ENCODE peak calls at places on chromosomes 3 and 15, in five cellular contexts. T, Q, I, A and V are unnamed samples.

GRCh38 chr3:177608443-177608842 is 411.2 kb upstream of the TBL1XR1 start:
- DNase-seq in I (no peak), Q (no peak), T (no peak), A (no peak), V (no peak)

GRCh38 chr3:119357190-119357589 is 63.0 kb downstream of the ARHGAP31 start:
- DNase-seq in T (no peak), A (no peak), I (no peak), Q (no peak), V (no peak)

GRCh38 chr15:47754312-47754711 is 37.0 kb downstream of the SEMA6D start:
- DNase-seq in T (no peak), I (no peak), A (no peak), Q (no peak), V (no peak)

GRCh38 chr15:74994236-74994635 is 1.1 kb upstream of the SCAMP5 start:
- DNase-seq in I (no peak), A (no peak), Q (no peak), T (no peak), V (no peak)

GRCh38 chr15:57777034-57777433 is 70.5 kb downstream of the POLR2M start:
- DNase-seq in A (no peak), I (no peak), T (no peak), Q (no peak), V (no peak)

GRCh38 chr15:56038015-56038414 is 44.6 kb upstream of the NEDD4 start:
- DNase-seq in Q (peak; percentile 37), I (no peak), T (no peak), A (no peak), V (peak; percentile 75)

GRCh38 chr3:5016218-5017161 is 37.3 kb downstream of the BHLHE40 start:
- DNase-seq in T (peak; percentile 95), I (no peak), A (peak; percentile 60), Q (peak; percentile 42), V (peak; percentile 60)

GRCh38 chr3:148178508-148178907 is 519.2 kb upstream of the AGTR1 start:
- DNase-seq in T (no peak), I (no peak), A (no peak), Q (no peak), V (no peak)

GRCh38 chr15:100355342-100355741 is 13.6 kb upstream of the ADAMTS17 start:
- DNase-seq in A (no peak), T (no peak), I (no peak), Q (no peak), V (no peak)

GRCh38 chr15:23877502-23878412 is 190.7 kb upstream of the NDN start:
- DNase-seq in Q (peak; percentile 1), T (peak; percentile 79), A (no peak), I (no peak), V (peak; percentile 1)

GRCh38 chr3:53346514-53346913 is 829 bp downstream of the DCP1A start:
- DNase-seq in Q (no peak), A (no peak), T (peak; percentile 13), I (no peak), V (no peak)

GRCh38 chr3:182327196-182327681 is 466.1 kb upstream of the ATP11B start:
- DNase-seq in T (no peak), I (no peak), Q (peak; percentile 11), A (no peak), V (no peak)

GRCh38 chr3:151460240-151460639 is 621 bp downstream of the IGSF10 start:
- DNase-seq in I (no peak), A (no peak), Q (peak; percentile 17), T (no peak), V (peak; percentile 18)

GRCh38 chr3:110343376-110343775 is 728.2 kb upstream of the NECTIN3 start:
- DNase-seq in T (peak; percentile 55), Q (peak; percentile 66), I (no peak), A (no peak), V (peak; percentile 46)

GRCh38 chr3:46672349-46672695 is 21.2 kb downstream of the ALS2CL start:
- DNase-seq in I (no peak), Q (no peak), T (no peak), A (peak; percentile 7), V (no peak)
- TF ChIP-seq CTCF in I (no peak), Q (no peak), T (no peak), A (no peak), V (no peak)

DNA sequence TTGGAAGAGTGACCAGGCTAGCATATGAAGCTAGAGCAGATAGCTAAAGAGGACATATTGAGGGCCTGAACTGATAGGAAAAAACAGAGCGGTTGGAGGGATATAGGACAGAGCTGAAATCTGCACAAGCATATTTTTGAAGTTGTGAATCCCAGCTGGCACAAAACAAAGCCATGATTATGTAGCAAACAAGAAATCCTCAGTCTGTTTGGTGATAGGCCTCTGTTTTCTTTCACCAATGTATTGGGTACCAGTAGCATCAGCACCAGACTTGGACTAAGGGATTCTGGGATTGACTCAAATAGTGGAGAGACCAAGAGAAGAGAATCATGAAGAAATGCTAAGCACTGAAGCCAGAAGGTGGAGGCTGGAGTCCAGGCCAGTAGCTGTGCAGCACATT is 151.0 kb downstream of the FAM43A start:
- DNase-seq in A (no peak), I (no peak), T (no peak), Q (no peak), V (no peak)
- H3K4me3 ChIP-seq in A (no peak overlapping the region), I (no peak overlapping the region), T (no peak overlapping the region), Q (no peak overlapping the region), V (no peak overlapping the region)

GRCh38 chr3:128489860-128490649 is 2.9 kb downstream of the GATA2 start:
- DNase-seq in I (no peak), T (no peak), A (peak; percentile 17), Q (no peak), V (no peak)
- TF ChIP-seq CTCF in I (no peak), T (no peak), A (no peak), Q (peak; percentile 2), V (no peak)

GRCh38 chr3:16503191-16503776 is 10.2 kb downstream of the RFTN1 start:
- DNase-seq in I (no peak), A (no peak), T (no peak), Q (peak; percentile 61), V (peak; percentile 60)
- H3K4me3 ChIP-seq in I (no peak overlapping the region), A (no peak overlapping the region), T (no peak overlapping the region), Q (no peak overlapping the region), V (no peak overlapping the region)

DNA sequence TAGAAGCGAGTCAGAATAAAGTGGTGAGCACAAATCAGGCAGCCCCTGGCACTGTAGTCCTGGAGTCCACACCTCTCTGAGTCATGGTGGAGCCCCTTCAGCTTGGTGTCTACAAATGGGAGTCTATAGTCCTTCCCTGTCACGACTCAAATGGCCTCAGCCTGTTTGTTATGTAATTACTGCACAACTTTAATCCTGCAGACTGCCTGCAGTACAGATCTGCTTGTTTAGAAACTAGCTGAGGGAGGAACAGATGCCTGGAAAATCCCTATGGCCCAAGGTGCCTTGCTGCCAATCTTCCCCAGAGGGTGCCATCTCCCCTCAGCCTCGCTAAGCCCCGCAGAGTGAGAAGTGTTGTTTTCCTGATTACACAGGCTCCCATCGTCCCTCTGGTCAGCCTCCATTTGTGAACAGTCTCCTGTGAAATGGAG is 3.9 kb upstream of the CXCR6 start:
- DNase-seq in A (no peak), T (no peak), Q (no peak), I (no peak), V (no peak)
- TF ChIP-seq CTCF in A (no peak), T (no peak), Q (no peak), I (no peak), V (no peak)

DNA sequence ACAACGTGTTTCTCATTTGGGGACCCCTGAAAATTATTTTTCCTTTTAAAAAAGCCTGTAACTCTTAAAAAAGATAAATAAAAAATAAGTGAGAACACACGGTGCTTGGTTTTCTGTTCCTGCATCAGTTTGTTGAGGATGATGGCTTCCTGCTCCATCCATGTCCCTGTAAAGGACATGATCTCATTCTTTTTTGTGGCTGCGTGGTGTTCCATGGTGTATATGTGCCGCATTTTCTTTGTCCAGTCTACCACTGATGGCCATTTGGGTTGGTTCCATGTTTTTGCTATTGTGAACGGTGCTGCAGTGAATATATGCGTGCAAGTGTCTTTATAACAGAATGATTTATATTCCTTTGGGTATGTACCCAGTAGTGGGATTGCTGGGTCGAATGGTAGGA is 2.3 kb downstream of the TSPAN3 start:
- DNase-seq in T (no peak), A (no peak), Q (no peak), I (no peak), V (no peak)
- H3K4me3 ChIP-seq in T (no peak overlapping the region), A (no peak overlapping the region), Q (no peak overlapping the region), I (no peak overlapping the region), V (no peak overlapping the region)

GRCh38 chr15:28950916-28951315 is 65.1 kb downstream of the APBA2 start:
- DNase-seq in Q (no peak), I (no peak), T (no peak), A (no peak), V (no peak)

GRCh38 chr15:28945626-28946215 is 59.9 kb downstream of the APBA2 start:
- DNase-seq in Q (no peak), I (no peak), T (no peak), A (peak; percentile 16), V (no peak)

GRCh38 chr15:28944696-28945300 is 59.0 kb downstream of the APBA2 start:
- DNase-seq in T (no peak), Q (no peak), I (no peak), A (peak; percentile 14), V (no peak)

GRCh38 chr15:28947241-28947674 is 61.5 kb downstream of the APBA2 start:
- DNase-seq in Q (no peak), I (no peak), T (no peak), A (no peak), V (no peak)

DNA sequence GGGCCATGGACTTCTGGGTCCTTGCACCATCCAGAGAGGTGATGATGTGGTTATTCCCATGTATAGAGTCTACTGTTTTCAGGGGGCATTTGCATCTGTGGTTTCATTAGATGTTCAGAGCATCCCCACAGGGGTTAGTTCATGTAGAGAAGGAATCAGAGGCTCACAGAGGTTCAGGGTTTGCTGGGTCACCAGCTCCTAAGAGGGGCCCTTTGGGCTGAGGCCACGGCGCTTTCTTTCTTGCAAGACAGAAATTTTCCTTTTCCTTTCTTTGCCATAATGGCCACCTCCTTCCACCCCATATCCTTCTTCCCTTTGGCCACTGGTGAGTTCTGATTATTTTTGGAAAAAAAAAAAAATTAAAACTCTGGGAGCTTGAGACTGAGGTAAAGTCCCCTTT is 62.3 kb downstream of the APBA2 start:
- DNase-seq in T (no peak), I (no peak), A (no peak), Q (no peak), V (no peak)
- TF ChIP-seq CTCF in T (no peak), I (no peak), A (no peak), Q (no peak), V (no peak)

GRCh38 chr3:169602482-169602881 is 61.0 kb downstream of the MECOM start:
- DNase-seq in Q (no peak), T (no peak), I (no peak), A (no peak), V (no peak)

GRCh38 chr3:169597083-169597609 is 66.4 kb downstream of the MECOM start:
- DNase-seq in Q (no peak), T (no peak), I (no peak), A (no peak), V (no peak)

GRCh38 chr3:169603661-169604060 is 59.9 kb downstream of the MECOM start:
- DNase-seq in A (no peak), Q (no peak), T (no peak), I (no peak), V (no peak)

GRCh38 chr3:169604118-169604517 is 59.4 kb downstream of the MECOM start:
- DNase-seq in Q (no peak), A (no peak), T (no peak), I (no peak), V (no peak)

DNA sequence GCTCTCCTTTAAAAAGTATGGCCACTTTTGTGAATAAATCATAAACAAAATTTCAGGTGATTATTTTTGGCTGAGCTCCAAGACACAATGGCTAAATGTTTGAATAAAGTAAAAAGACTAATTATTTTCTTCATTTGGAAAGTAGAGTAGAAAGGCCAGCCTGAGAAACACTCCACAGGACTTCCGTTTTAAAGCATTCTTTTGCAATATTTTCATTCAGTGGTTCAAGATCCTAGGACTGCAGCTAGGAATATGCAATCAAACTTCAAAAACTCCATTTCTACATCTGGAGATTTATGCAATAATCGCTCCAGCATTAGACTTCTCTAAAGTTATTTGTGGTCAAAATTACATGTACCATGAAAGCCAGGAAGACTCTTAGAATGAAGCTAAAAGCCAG is 62.8 kb downstream of the MECOM start:
- DNase-seq in I (no peak), T (no peak), A (no peak), Q (no peak), V (no peak)
- H3K4me3 ChIP-seq in I (no peak overlapping the region), T (no peak overlapping the region), A (no peak overlapping the region), Q (no peak overlapping the region), V (no peak overlapping the region)